ENCODE peak calls at places on chromosomes 3 and 15, in four cellular contexts. T is HL-60, F is K562, Q is GM12878. A is an unnamed sample.

GRCh38 chr15:66131831-66132230 is 121.7 kb downstream of the MEGF11 start:
- DNase-seq in F (no peak), Q (no peak), T (no peak), A (no peak)

GRCh38 chr3:152508705-152509104 is 240.0 kb downstream of the MBNL1 start:
- DNase-seq in F (peak), T (no peak), Q (no peak), A (no peak)

GRCh38 chr15:22895465-22896190 is 57.2 kb downstream of the NIPA2 start:
- DNase-seq in F (peak), Q (peak), T (no peak), A (peak)

GRCh38 chr3:16132190-16132589 is 42.3 kb upstream of the GALNT15 start:
- DNase-seq in F (no peak), T (no peak), Q (no peak), A (no peak)

GRCh38 chr3:39138804-39139415 is 14.5 kb downstream of the CSRNP1 start:
- DNase-seq in F (no peak), Q (no peak), T (no peak), A (no peak)

GRCh38 chr3:105518806-105519418 is 152.2 kb downstream of the ALCAM start:
- DNase-seq in Q (peak), F (peak), T (peak), A (peak)

GRCh38 chr3:115438799-115439198 is 184.5 kb upstream of the GAP43 start:
- DNase-seq in Q (no peak), T (no peak), F (no peak), A (no peak)

GRCh38 chr3:9949626-9950025 is 2.6 kb downstream of the PRRT3 start:
- DNase-seq in T (no peak), F (no peak), Q (no peak), A (no peak)

GRCh38 chr15:71146597-71146996 is 31.3 kb downstream of the THSD4 start:
- DNase-seq in Q (no peak), F (no peak), T (no peak), A (no peak)

GRCh38 chr3:132343018-132343612 is 25.9 kb downstream of the ACP3 start:
- DNase-seq in T (peak), F (peak), Q (no peak), A (no peak)

GRCh38 chr3:183924956-183925355 is 40.3 kb upstream of the PARL start:
- DNase-seq in Q (no peak), F (no peak), T (no peak), A (no peak)

GRCh38 chr3:125317761-125318496 is 57.2 kb downstream of the ZNF148 start:
- DNase-seq in F (no peak), Q (no peak), T (no peak), A (no peak)

GRCh38 chr3:63687569-63688233 is 35.2 kb downstream of the SNTN start:
- DNase-seq in T (no peak), Q (no peak), F (no peak), A (no peak)

GRCh38 chr3:141083831-141084624 is 32.9 kb downstream of the SPSB4 start:
- DNase-seq in F (no peak), Q (no peak), T (no peak), A (no peak)

GRCh38 chr3:67616046-67616445 is 38.4 kb downstream of the SUCLG2 start:
- DNase-seq in F (no peak), T (no peak), Q (no peak), A (no peak)

GRCh38 chr3:120569224-120569915 is 26.8 kb upstream of the NDUFB4 start:
- DNase-seq in F (no peak), T (no peak), Q (no peak), A (no peak)

GRCh38 chr3:34859741-34860140 is 779.6 kb upstream of the ARPP21 start:
- DNase-seq in F (no peak), Q (no peak), T (no peak), A (no peak)

GRCh38 chr3:120907659-120908029 is 361 bp upstream of the STXBP5L start:
- DNase-seq in Q (no peak), F (no peak), T (no peak), A (no peak)

GRCh38 chr3:30607032-30607833 is 832 bp downstream of the TGFBR2 start:
- DNase-seq in Q (no peak), T (peak), F (no peak), A (peak)

GRCh38 chr15:51879555-51879954 is 50.1 kb downstream of the TMOD3 start:
- DNase-seq in Q (no peak), F (no peak), T (no peak), A (no peak)

GRCh38 chr15:48421362-48421761 is 90.1 kb downstream of the DUT start:
- DNase-seq in F (no peak), Q (no peak), T (no peak), A (no peak)

GRCh38 chr3:21297304-21297703 is 453.7 kb downstream of the ZNF385D start:
- DNase-seq in F (no peak), Q (no peak), T (no peak), A (no peak)

GRCh38 chr3:189148090-189148507 is 23.7 kb upstream of the TPRG1 start:
- DNase-seq in F (peak), T (peak), Q (no peak), A (peak)

GRCh38 chr3:88984266-88984665 is 123.2 kb upstream of the EPHA3 start:
- DNase-seq in T (no peak), F (no peak), Q (no peak), A (no peak)

GRCh38 chr15:72472907-72473669 is 1.0 kb upstream of the ARIH1 start:
- DNase-seq in F (no peak), T (no peak), Q (peak), A (no peak)

GRCh38 chr3:36677331-36678007 is 86.9 kb downstream of the DCLK3 start:
- DNase-seq in T (no peak), Q (no peak), F (no peak), A (no peak)

GRCh38 chr3:36674816-36675215 is 89.5 kb downstream of the DCLK3 start:
- DNase-seq in Q (no peak), F (no peak), T (no peak), A (no peak)

GRCh38 chr3:36678216-36679013 is 85.9 kb downstream of the DCLK3 start:
- DNase-seq in T (no peak), Q (no peak), F (no peak), A (no peak)

GRCh38 chr3:36681867-36682266 is 82.5 kb downstream of the DCLK3 start:
- DNase-seq in Q (no peak), F (no peak), T (peak), A (no peak)

DNA sequence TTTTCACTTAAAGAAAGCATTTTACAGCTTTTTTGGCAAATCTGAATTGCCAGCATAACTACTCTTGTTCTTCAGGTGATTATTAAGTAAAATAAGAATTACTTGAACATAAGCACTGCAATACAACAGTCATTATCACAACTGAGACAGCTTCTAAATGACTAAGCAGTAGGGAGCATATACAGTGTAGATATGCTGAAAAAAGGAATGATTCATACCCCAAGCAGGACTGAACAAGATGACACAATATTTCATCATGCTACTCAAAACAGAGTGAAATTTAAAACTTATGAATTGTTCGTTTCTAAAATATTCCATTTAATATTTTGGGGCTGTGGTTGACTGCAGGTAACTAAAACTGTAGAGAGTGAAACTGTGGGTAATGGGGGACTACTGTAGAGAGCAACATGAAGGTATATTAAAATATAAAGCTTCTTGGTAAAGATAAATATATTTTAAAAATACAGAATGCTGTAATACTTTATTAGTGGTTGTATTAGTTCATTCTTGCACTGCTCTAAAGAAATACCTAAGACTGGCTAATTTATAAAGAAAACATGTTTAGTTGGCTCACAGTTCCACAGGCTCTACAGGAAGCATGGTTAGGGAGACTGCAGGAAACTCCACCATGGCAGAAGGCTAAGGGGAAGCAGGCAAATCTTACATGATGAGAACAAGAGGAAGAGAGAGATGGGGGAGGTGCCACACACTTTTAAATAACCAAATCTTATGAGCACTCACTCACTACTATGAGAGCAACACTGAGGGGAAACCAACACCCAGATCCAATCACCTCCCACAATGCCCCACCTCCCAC is 84.8 kb downstream of the DCLK3 start:
- DNase-seq in F (no peak), Q (no peak), T (no peak), A (no peak)
- TF ChIP-seq SPI1 in F (no peak), Q (no peak), T (no peak), A (no peak)

GRCh38 chr15:65095011-65095746 is 18.6 kb downstream of the KBTBD13 start:
- DNase-seq in Q (no peak), F (no peak), T (no peak), A (no peak)

GRCh38 chr15:65092046-65092770 is 15.7 kb downstream of the KBTBD13 start:
- DNase-seq in T (no peak), F (no peak), Q (no peak), A (no peak)

GRCh38 chr15:65094294-65094995 is 17.9 kb downstream of the KBTBD13 start:
- DNase-seq in F (no peak), T (no peak), Q (no peak), A (no peak)

GRCh38 chr15:65095747-65096104 is 19.2 kb downstream of the KBTBD13 start:
- DNase-seq in F (no peak), T (no peak), Q (no peak), A (no peak)

DNA sequence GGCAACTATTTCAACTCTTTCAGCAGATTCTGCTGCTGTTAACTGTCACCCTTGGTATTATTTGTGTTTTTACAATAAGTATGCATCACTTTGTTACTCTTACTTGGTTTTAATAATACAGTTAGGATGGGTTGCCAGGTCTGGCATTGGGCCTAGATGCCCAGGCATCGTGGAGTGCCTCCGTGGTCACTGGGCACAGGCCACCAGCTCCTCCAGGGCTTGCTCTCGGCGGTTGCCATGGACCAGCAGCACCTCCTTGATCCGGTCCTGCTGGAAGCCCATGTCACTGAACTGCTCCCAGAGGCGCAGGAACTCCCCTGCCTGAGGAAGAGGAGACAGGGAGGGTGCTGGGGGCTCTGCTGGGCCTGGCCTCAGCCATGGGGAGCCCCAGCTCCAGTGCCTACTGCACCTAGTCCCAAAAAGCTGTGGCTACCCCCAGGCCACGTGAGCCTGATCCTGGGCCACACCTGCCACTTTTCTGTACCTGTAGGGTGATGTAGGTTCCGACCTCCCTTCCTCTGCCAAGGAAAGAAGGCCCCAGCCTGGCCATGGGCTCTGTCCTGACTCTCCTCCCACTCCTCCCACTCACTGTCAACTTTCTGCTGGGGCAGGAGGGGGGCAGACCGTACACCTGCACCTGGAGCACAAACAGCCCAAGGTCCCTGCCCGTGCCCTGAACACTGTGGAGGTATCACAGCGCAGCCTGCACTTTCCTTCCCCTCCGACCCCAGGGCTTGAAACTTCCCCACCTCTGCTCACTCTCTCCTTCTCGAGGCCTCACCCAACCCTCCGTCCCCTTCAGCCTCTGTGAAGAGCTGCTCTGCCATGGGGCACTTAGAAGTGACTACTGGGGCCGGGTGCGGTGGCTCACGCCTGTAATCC is 16.6 kb downstream of the KBTBD13 start:
- DNase-seq in F (no peak), Q (no peak), T (no peak), A (no peak)
- TF ChIP-seq SPI1 in F (no peak), Q (no peak), T (no peak), A (no peak)

DNA sequence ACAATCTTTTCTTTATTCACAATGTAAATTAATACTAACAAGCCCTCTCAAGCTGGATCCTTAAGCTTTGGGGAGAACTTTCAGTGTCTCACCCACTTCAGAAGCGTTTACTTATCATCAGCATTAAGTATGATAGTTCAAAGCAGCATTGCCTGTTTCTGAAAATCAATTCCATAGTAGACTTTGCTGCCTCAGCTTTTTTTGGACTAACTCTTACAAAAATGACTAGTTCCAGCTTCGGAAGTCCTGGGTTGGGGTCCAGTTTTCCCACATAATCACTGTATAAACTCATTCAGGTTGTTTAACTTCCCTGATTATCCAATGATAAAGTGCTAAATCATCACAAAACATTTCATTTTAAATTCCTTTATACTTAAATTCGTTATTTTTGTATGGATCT is 114.4 kb downstream of the NR2F2 start:
- DNase-seq in T (no peak), F (no peak), Q (no peak), A (no peak)
- TF ChIP-seq SPI1 in T (no peak), F (no peak), Q (no peak), A (no peak)

DNA sequence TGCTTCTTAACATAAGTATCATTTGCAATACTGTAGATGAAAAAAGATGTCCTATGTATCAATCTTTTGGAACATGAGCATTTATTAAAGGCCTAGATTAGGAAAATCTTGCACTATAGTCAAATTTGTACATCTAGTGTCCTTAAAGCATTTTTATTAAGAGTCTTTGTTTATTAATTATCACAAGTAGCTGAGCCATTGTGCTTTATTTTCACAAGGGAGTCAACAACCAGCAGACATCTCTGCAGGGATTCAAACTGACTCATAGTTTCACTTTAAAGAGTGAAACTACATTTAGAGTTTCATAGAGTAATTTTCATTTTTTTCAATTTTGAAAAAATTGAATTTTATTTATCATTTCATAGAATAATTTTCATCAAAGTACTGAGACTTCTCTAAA is 94.5 kb upstream of the EIF1B start:
- DNase-seq in T (no peak), Q (no peak), F (no peak), A (no peak)
- TF ChIP-seq SPI1 in T (no peak), Q (no peak), F (no peak), A (no peak)

GRCh38 chr3:3665546-3665945 is 133.7 kb upstream of the LRRN1 start:
- DNase-seq in F (no peak), Q (no peak), T (no peak), A (no peak)

GRCh38 chr3:3664916-3665315 is 134.3 kb upstream of the LRRN1 start:
- DNase-seq in F (no peak), T (no peak), Q (no peak), A (no peak)

GRCh38 chr3:3666664-3667063 is 132.6 kb upstream of the LRRN1 start:
- DNase-seq in F (no peak), T (no peak), Q (peak), A (peak)

GRCh38 chr3:3662610-3663009 is 136.6 kb upstream of the LRRN1 start:
- DNase-seq in Q (no peak), T (no peak), F (no peak), A (no peak)

GRCh38 chr3:3665961-3666640 is 133.1 kb upstream of the LRRN1 start:
- DNase-seq in Q (peak), F (no peak), T (no peak), A (no peak)
- TF ChIP-seq SPI1 in Q (peak), F (no peak), T (no peak), A (peak)